ENCODE peak calls at places on chromosomes 6 and 20, in six cellular contexts. U is HepG2, J is GM12892, F is SK-N-SH, Z is GM12878, W is K562. I is an unnamed sample.
A peak's percentile ranks its signal among the peaks of the same experiment; 100 is the strongest.

GRCh38 chr20:15867017-15867416 is 706.2 kb downstream of the KIF16B start:
- DNase-seq in U (no peak), J (no peak), F (no peak), Z (no peak), W (no peak), I (no peak)

GRCh38 chr20:57372581-57373350 is 18.4 kb upstream of the RBM38 start:
- DNase-seq in U (no peak), J (no peak), F (no peak), Z (no peak), W (no peak), I (no peak)

GRCh38 chr6:137223370-137224131 is 4.4 kb upstream of the IFNGR1 start:
- DNase-seq in U (peak; percentile 53), J (no peak), F (no peak), Z (no peak), W (no peak), I (no peak)

GRCh38 chr6:53059648-53060589 is 5.3 kb upstream of the FBXO9 start:
- DNase-seq in U (no peak), J (no peak), F (peak; percentile 10), Z (no peak), W (no peak), I (no peak)

GRCh38 chr6:41538556-41539182 is 7.5 kb upstream of the FOXP4 start:
- DNase-seq in U (no peak), J (no peak), F (no peak), Z (no peak), W (no peak), I (no peak)

GRCh38 chr6:77019081-77019480 is 444.2 kb downstream of the HTR1B start:
- DNase-seq in U (no peak), J (no peak), F (no peak), Z (no peak), W (no peak), I (no peak)

GRCh38 chr6:123171341-123171740 is 175.3 kb downstream of the CLVS2 start:
- DNase-seq in U (no peak), J (no peak), F (no peak), Z (no peak), W (no peak), I (no peak)

GRCh38 chr6:32192608-32193039 is at the start of gene GPSM3:
- DNase-seq in U (no peak), J (no peak), F (no peak), Z (peak; percentile 59), W (peak; percentile 45), I (no peak)

GRCh38 chr20:53708129-53708968 is 114.7 kb upstream of the ZNF217 start:
- DNase-seq in U (no peak), J (no peak), F (no peak), Z (peak; percentile 94), W (no peak), I (no peak)

GRCh38 chr6:107447663-107448216 is 11.6 kb downstream of the PDSS2 start:
- DNase-seq in U (no peak), J (no peak), F (no peak), Z (no peak), W (no peak), I (no peak)

GRCh38 chr20:3218307-3218988 is 9.2 kb downstream of the ITPA start:
- DNase-seq in U (peak; percentile 75), J (peak; percentile 84), F (peak; percentile 95), Z (no peak), W (peak; percentile 74), I (peak; percentile 88)

GRCh38 chr6:5302220-5302946 is 41.1 kb downstream of the FARS2 start:
- DNase-seq in U (no peak), J (peak; percentile 21), F (peak; percentile 12), Z (peak; percentile 92), W (peak; percentile 48), I (peak; percentile 12)

GRCh38 chr6:20362623-20363022 is 39.1 kb upstream of the E2F3 start:
- DNase-seq in U (no peak), J (no peak), F (no peak), Z (no peak), W (no peak), I (no peak)

GRCh38 chr20:63178889-63179751 is 36.8 kb downstream of the YTHDF1 start:
- DNase-seq in U (no peak), J (peak; percentile 81), F (peak; percentile 82), Z (no peak), W (peak; percentile 83), I (peak; percentile 88)

GRCh38 chr6:85354761-85355618 is 94.9 kb upstream of the NT5E start:
- DNase-seq in U (peak; percentile 36), J (no peak), F (peak; percentile 56), Z (peak; percentile 25), W (peak; percentile 79), I (peak; percentile 10)

GRCh38 chr6:147528511-147529145 is 20.1 kb downstream of the SAMD5 start:
- DNase-seq in U (no peak), J (no peak), F (no peak), Z (no peak), W (no peak), I (no peak)

GRCh38 chr20:41174782-41175181 is 37.4 kb downstream of the PLCG1 start:
- DNase-seq in U (no peak), J (no peak), F (no peak), Z (no peak), W (no peak), I (no peak)

GRCh38 chr6:134619789-134620188 is 301.9 kb upstream of the SGK1 start:
- DNase-seq in U (no peak), J (no peak), F (no peak), Z (no peak), W (no peak), I (no peak)

GRCh38 chr6:26576929-26577719 is 19.6 kb upstream of the ABT1 start:
- DNase-seq in U (peak; percentile 75), J (no peak), F (no peak), Z (no peak), W (peak; percentile 61), I (no peak)

GRCh38 chr6:136669299-136669699 is 119.1 kb upstream of the MAP7 start:
- DNase-seq in U (peak; percentile 19), J (no peak), F (no peak), Z (no peak), W (no peak), I (no peak)

DNA sequence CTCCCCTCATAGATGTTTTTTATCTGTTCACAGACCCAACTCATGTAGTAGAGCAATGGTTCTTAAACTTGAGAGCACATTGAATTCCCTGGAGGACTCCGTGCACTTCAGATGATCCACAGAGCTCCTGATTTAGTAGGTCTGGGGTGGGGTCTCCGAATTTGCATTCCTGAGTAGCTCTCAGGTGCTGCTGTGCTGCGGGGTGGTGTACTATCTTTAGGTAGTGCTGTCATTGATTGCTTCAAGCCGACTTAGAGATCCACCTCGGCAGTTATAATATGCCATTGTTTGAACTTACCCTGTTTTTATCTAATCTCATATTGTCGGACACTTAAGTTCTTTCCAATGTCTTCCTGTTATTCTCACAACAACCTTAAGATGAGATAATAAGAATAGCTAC is 45.0 kb downstream of the BMP2 start:
- DNase-seq in U (no peak), J (no peak), F (no peak), Z (no peak), W (no peak), I (no peak)
- TF ChIP-seq TAF1 in U (no peak), J (no peak), F (no peak), Z (no peak), W (no peak), I (no peak)

GRCh38 chr6:2859325-2859700 is 17.6 kb upstream of the SERPINB1 start:
- DNase-seq in U (no peak), J (no peak), F (no peak), Z (no peak), W (no peak), I (no peak)

GRCh38 chr6:2858678-2859324 is 17.1 kb upstream of the SERPINB1 start:
- DNase-seq in U (no peak), J (no peak), F (no peak), Z (no peak), W (peak; percentile 34), I (no peak)

GRCh38 chr6:2857580-2858337 is 16.1 kb upstream of the SERPINB1 start:
- DNase-seq in U (no peak), J (no peak), F (peak; percentile 70), Z (peak; percentile 90), W (peak; percentile 79), I (no peak)

GRCh38 chr6:2855061-2855519 is 13.4 kb upstream of the SERPINB1 start:
- DNase-seq in U (no peak), J (no peak), F (no peak), Z (no peak), W (no peak), I (no peak)

GRCh38 chr6:2857185-2857579 is 15.5 kb upstream of the SERPINB1 start:
- DNase-seq in U (no peak), J (no peak), F (no peak), Z (no peak), W (no peak), I (no peak)
- TF ChIP-seq TAF1 in U (no peak), J (no peak), F (no peak), Z (no peak), W (no peak), I (no peak)

DNA sequence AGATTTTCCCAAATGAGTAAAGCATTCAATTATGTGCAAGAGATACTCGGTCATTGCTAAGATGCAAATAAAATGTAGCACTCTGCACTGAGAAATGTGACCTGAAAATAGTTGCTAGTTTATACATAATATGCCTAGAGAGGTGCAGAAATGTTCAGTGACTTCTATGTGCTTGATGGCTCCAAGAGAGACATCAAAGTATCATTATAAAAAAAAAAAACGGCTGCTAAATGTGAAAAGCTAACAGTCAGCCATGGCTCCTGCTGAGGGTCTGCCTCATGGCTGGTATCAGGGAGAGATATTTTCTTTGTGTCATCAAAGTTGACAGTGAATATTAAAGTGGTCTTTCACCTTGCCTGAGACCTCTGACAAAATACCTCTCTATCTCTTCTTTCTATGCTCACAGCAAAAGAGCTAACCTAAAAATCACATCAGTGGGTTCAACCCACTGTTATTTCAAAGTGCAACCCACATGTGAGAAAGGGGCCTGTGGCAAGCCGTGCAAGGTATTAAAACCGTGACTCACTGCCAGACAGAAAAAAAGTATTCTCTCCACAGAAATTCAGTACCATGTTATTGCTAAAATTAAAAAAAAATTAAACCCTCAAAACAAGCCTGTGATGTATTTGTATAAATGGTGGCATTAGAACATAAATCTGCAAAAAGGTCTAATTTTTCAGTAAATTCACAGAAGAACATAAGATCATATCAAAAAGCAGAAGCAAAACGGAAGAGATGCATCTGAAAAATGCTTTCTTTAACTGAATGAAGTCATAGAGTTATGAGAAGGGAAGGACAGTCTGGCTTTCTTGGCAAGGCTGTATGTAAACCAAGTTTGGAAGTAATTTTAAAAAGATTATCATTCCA is 258.9 kb downstream of the HIVEP2 start:
- DNase-seq in U (no peak), J (no peak), F (no peak), Z (no peak), W (no peak), I (no peak)
- TF ChIP-seq TAF1 in U (no peak), J (no peak), F (no peak), Z (no peak), W (no peak), I (no peak)

GRCh38 chr20:23161968-23162696 is 76.0 kb upstream of the CD93 start:
- DNase-seq in U (peak; percentile 73), J (no peak), F (no peak), Z (no peak), W (no peak), I (no peak)
- TF ChIP-seq TAF1 in U (no peak), J (no peak), F (no peak), Z (no peak), W (no peak), I (no peak)

GRCh38 chr20:51503376-51503775 is 39.1 kb downstream of the NFATC2 start:
- DNase-seq in U (no peak), J (no peak), F (no peak), Z (no peak), W (no peak), I (no peak)
- TF ChIP-seq TAF1 in U (no peak), J (no peak), F (no peak), Z (no peak), W (no peak), I (no peak)

I was measured in GM12891.